ENCODE peak calls at places on chromosomes 13 and 19, in six cellular contexts. One of them, this sample, is unnamed.

GRCh38 chr13:21399741-21400140 is 59.4 kb downstream of the ZDHHC20 start:
- DNase-seq in psoas muscle: no peak
- DNase-seq in fibroblast of lung: no peak
- DNase-seq in heart left ventricle: no peak
- DNase-seq in right atrium auricular region: no peak
- DNase-seq in A673: peak; percentile 95
- DNase-seq in this sample: no peak

GRCh38 chr13:102707465-102707864 is 12.6 kb upstream of the METTL21C start:
- DNase-seq in psoas muscle: no peak
- DNase-seq in fibroblast of lung: peak; percentile 92
- DNase-seq in heart left ventricle: no peak
- DNase-seq in right atrium auricular region: no peak
- DNase-seq in A673: peak; percentile 70
- DNase-seq in this sample: no peak

GRCh38 chr19:51366050-51366998 is at the start of gene ETFB:
- DNase-seq in psoas muscle: peak; percentile 99
- DNase-seq in fibroblast of lung: peak; percentile 98
- DNase-seq in heart left ventricle: peak; percentile 99
- DNase-seq in right atrium auricular region: peak; percentile 99
- DNase-seq in A673: peak; percentile 98
- DNase-seq in this sample: peak; percentile 99

GRCh38 chr19:41225238-41226052 is 6.4 kb downstream of the AXL start:
- DNase-seq in psoas muscle: peak; percentile 80
- DNase-seq in fibroblast of lung: peak; percentile 99
- DNase-seq in heart left ventricle: peak; percentile 63
- DNase-seq in right atrium auricular region: peak; percentile 93
- DNase-seq in A673: peak; percentile 53
- DNase-seq in this sample: no peak

GRCh38 chr13:99704390-99704789 is 203.1 kb downstream of the TM9SF2 start:
- DNase-seq in psoas muscle: no peak
- DNase-seq in fibroblast of lung: no peak
- DNase-seq in heart left ventricle: no peak
- DNase-seq in right atrium auricular region: no peak
- DNase-seq in A673: no peak
- DNase-seq in this sample: no peak

GRCh38 chr19:48896191-48896720 is 2.3 kb downstream of the TULP2 start:
- DNase-seq in psoas muscle: peak; percentile 82
- DNase-seq in fibroblast of lung: peak; percentile 58
- DNase-seq in heart left ventricle: peak; percentile 71
- DNase-seq in right atrium auricular region: peak; percentile 68
- DNase-seq in A673: peak; percentile 53
- DNase-seq in this sample: peak; percentile 69

GRCh38 chr19:53394522-53394973 is 401 bp upstream of the ZNF765 start:
- DNase-seq in psoas muscle: peak; percentile 75
- DNase-seq in fibroblast of lung: no peak
- DNase-seq in heart left ventricle: peak; percentile 56
- DNase-seq in right atrium auricular region: peak; percentile 64
- DNase-seq in A673: no peak
- DNase-seq in this sample: peak; percentile 59

GRCh38 chr13:112101360-112101930 is 34.5 kb downstream of the SOX1 start:
- DNase-seq in psoas muscle: no peak
- DNase-seq in fibroblast of lung: no peak
- DNase-seq in heart left ventricle: no peak
- DNase-seq in right atrium auricular region: peak; percentile 42
- DNase-seq in A673: peak; percentile 70
- DNase-seq in this sample: no peak

GRCh38 chr13:26021516-26021915 is 30.3 kb downstream of the SHISA2 start:
- DNase-seq in psoas muscle: no peak
- DNase-seq in fibroblast of lung: no peak
- DNase-seq in heart left ventricle: no peak
- DNase-seq in right atrium auricular region: no peak
- DNase-seq in A673: no peak
- DNase-seq in this sample: no peak

GRCh38 chr13:54301085-54301484 is 1272.5 kb downstream of the OLFM4 start:
- DNase-seq in psoas muscle: no peak
- DNase-seq in fibroblast of lung: no peak
- DNase-seq in heart left ventricle: no peak
- DNase-seq in right atrium auricular region: no peak
- DNase-seq in A673: no peak
- DNase-seq in this sample: no peak

GRCh38 chr13:100733261-100733660 is 58.7 kb upstream of the TMTC4 start:
- DNase-seq in psoas muscle: no peak
- DNase-seq in fibroblast of lung: no peak
- DNase-seq in heart left ventricle: no peak
- DNase-seq in right atrium auricular region: no peak
- DNase-seq in A673: no peak
- DNase-seq in this sample: no peak

GRCh38 chr13:20547479-20547908 is 19.5 kb upstream of the IFT88 start:
- DNase-seq in psoas muscle: no peak
- DNase-seq in fibroblast of lung: no peak
- DNase-seq in heart left ventricle: no peak
- DNase-seq in right atrium auricular region: no peak
- DNase-seq in A673: no peak
- DNase-seq in this sample: no peak

GRCh38 chr13:20828540-20829364 is 55.0 kb upstream of the EEF1AKMT1 start:
- DNase-seq in psoas muscle: no peak
- DNase-seq in fibroblast of lung: peak; percentile 77
- DNase-seq in heart left ventricle: peak; percentile 30
- DNase-seq in right atrium auricular region: no peak
- DNase-seq in A673: peak; percentile 85
- DNase-seq in this sample: no peak

GRCh38 chr13:43074824-43075510 is 51.6 kb downstream of the DNAJC15 start:
- DNase-seq in psoas muscle: no peak
- DNase-seq in fibroblast of lung: no peak
- DNase-seq in heart left ventricle: no peak
- DNase-seq in right atrium auricular region: no peak
- DNase-seq in A673: no peak
- DNase-seq in this sample: no peak

GRCh38 chr19:6059396-6059947 is 50.8 kb downstream of the RFX2 start:
- DNase-seq in psoas muscle: no peak
- DNase-seq in fibroblast of lung: no peak
- DNase-seq in heart left ventricle: no peak
- DNase-seq in right atrium auricular region: peak; percentile 21
- DNase-seq in A673: no peak
- DNase-seq in this sample: no peak

GRCh38 chr13:49354719-49355118 is 89.1 kb downstream of the CAB39L start:
- DNase-seq in psoas muscle: no peak
- DNase-seq in fibroblast of lung: no peak
- DNase-seq in heart left ventricle: no peak
- DNase-seq in right atrium auricular region: no peak
- DNase-seq in A673: no peak
- DNase-seq in this sample: no peak

GRCh38 chr19:39397360-39398296 is 6.5 kb downstream of the MED29 start:
- DNase-seq in psoas muscle: peak; percentile 96
- DNase-seq in fibroblast of lung: peak; percentile 88
- DNase-seq in heart left ventricle: peak; percentile 89
- DNase-seq in right atrium auricular region: peak; percentile 92
- DNase-seq in A673: peak; percentile 91
- DNase-seq in this sample: peak; percentile 74

GRCh38 chr19:15562145-15562544 is 52.9 kb upstream of the CYP4F8 start:
- DNase-seq in psoas muscle: no peak
- DNase-seq in fibroblast of lung: no peak
- DNase-seq in heart left ventricle: no peak
- DNase-seq in right atrium auricular region: no peak
- DNase-seq in A673: no peak
- DNase-seq in this sample: no peak

GRCh38 chr19:33022472-33023116 is 42.1 kb downstream of the RHPN2 start:
- DNase-seq in psoas muscle: no peak
- DNase-seq in fibroblast of lung: no peak
- DNase-seq in heart left ventricle: no peak
- DNase-seq in right atrium auricular region: no peak
- DNase-seq in A673: no peak
- DNase-seq in this sample: no peak

GRCh38 chr19:7304200-7304599 is 10.0 kb upstream of the INSR start:
- DNase-seq in psoas muscle: no peak
- DNase-seq in fibroblast of lung: no peak
- DNase-seq in heart left ventricle: no peak
- DNase-seq in right atrium auricular region: no peak
- DNase-seq in A673: no peak
- DNase-seq in this sample: no peak

GRCh38 chr19:22882797-22883196 is 50.7 kb downstream of the ZNF723 start:
- DNase-seq in psoas muscle: no peak
- DNase-seq in fibroblast of lung: peak; percentile 12
- DNase-seq in heart left ventricle: no peak
- DNase-seq in right atrium auricular region: no peak
- DNase-seq in A673: peak; percentile 40
- DNase-seq in this sample: no peak

GRCh38 chr13:52599853-52600603 is 42.2 kb upstream of the HNRNPA1L2 start:
- DNase-seq in psoas muscle: peak; percentile 64
- DNase-seq in fibroblast of lung: peak; percentile 26
- DNase-seq in heart left ventricle: peak; percentile 32
- DNase-seq in right atrium auricular region: no peak
- DNase-seq in A673: peak; percentile 14
- DNase-seq in this sample: no peak

GRCh38 chr19:16384688-16385087 is 60.1 kb downstream of the KLF2 start:
- DNase-seq in psoas muscle: peak; percentile 75
- DNase-seq in fibroblast of lung: no peak
- DNase-seq in heart left ventricle: no peak
- DNase-seq in right atrium auricular region: no peak
- DNase-seq in A673: no peak
- DNase-seq in this sample: no peak

GRCh38 chr13:46173656-46174055 is 8.3 kb downstream of the LCP1 start:
- DNase-seq in psoas muscle: no peak
- DNase-seq in fibroblast of lung: no peak
- DNase-seq in heart left ventricle: no peak
- DNase-seq in right atrium auricular region: no peak
- DNase-seq in A673: no peak
- DNase-seq in this sample: no peak

GRCh38 chr13:94154362-94154761 is 325.1 kb downstream of the DCT start:
- DNase-seq in psoas muscle: peak; percentile 47
- DNase-seq in fibroblast of lung: peak; percentile 70
- DNase-seq in heart left ventricle: no peak
- DNase-seq in right atrium auricular region: no peak
- DNase-seq in A673: peak; percentile 34
- DNase-seq in this sample: no peak

GRCh38 chr13:37595162-37595561 is 3.4 kb downstream of the POSTN start:
- DNase-seq in psoas muscle: no peak
- DNase-seq in fibroblast of lung: peak; percentile 34
- DNase-seq in heart left ventricle: no peak
- DNase-seq in right atrium auricular region: no peak
- DNase-seq in A673: no peak
- DNase-seq in this sample: no peak

GRCh38 chr13:37599509-37599908 is 941 bp upstream of the POSTN start:
- DNase-seq in psoas muscle: no peak
- DNase-seq in fibroblast of lung: no peak
- DNase-seq in heart left ventricle: no peak
- DNase-seq in right atrium auricular region: no peak
- DNase-seq in A673: no peak
- DNase-seq in this sample: no peak

GRCh38 chr13:37602743-37603381 is 4.3 kb upstream of the POSTN start:
- DNase-seq in psoas muscle: no peak
- DNase-seq in fibroblast of lung: peak; percentile 64
- DNase-seq in heart left ventricle: no peak
- DNase-seq in right atrium auricular region: no peak
- DNase-seq in A673: peak; percentile 53
- DNase-seq in this sample: no peak

GRCh38 chr13:37597477-37597876 is 1.1 kb downstream of the POSTN start:
- DNase-seq in psoas muscle: no peak
- DNase-seq in fibroblast of lung: no peak
- DNase-seq in heart left ventricle: no peak
- DNase-seq in right atrium auricular region: no peak
- DNase-seq in A673: no peak
- DNase-seq in this sample: no peak

DNA sequence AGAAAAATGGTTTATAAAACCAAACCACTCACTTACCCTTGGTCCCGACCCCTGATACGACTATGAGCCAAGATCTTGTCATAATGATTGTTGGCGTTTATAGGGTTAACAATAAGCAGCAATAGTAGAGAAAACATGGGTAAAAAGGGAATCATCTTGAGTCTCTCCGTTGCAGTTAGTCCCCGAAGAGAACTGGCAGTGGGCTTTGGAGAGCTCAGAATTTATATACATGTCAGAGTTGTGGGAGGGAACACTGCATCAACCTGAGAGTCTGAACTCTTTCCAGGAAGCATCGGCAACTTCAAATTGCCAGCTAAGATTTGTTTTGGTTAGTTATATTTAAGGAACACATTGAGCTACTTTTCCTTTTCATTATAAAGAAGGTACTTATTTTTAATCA is at the start of gene POSTN:
- DNase-seq in psoas muscle: no peak
- DNase-seq in fibroblast of lung: no peak
- DNase-seq in heart left ventricle: peak; percentile 6
- DNase-seq in right atrium auricular region: no peak
- DNase-seq in A673: no peak
- DNase-seq in this sample: no peak
- H3K27ac ChIP-seq in psoas muscle: no peak within 1 kb of the TSS
- H3K27ac ChIP-seq in fibroblast of lung: no peak within 1 kb of the TSS
- H3K27ac ChIP-seq in heart left ventricle: no peak within 1 kb of the TSS
- H3K27ac ChIP-seq in right atrium auricular region: no peak within 1 kb of the TSS
- H3K27ac ChIP-seq in A673: no peak within 1 kb of the TSS
- H3K27ac ChIP-seq in this sample: no peak within 1 kb of the TSS

DNA sequence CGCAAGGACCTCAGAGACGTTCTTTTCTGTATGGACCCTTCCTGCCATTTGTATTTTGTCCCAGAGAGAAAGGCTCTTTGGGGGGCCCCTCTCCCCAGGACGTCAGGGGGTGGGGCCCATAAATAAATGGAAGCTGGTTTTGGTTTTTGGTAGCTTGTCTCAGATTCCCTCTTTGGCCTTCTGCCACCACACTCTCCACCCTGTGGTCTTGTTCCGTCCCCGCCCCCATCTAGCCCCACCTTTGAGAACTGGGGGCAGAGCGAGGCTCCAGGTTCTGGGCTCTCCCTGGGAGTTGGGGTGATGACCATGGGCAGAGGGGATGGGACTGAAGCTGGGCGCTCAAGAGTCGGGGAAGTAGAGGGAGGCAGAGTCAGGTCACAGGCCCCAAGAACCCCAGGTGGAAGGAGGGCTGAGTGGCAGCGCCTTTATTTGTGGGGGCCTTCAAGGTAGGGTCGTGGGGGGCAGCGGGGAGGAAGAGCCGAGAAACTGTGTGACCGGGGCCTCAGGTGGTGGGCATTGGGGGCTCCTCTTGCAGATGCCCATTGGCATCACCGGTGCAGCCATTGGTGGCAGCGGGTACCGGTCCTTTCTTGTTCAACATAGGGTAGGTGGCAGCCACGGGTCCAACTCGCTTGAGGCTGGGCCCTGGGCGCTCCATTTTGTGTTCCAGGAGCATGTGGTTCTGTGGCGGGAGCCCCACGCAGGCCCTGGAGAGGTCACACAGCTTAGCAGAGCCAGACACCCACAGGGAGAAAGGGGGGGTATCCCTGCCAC is 3.3 kb downstream of the ISYNA1 start:
- DNase-seq in psoas muscle: no peak
- DNase-seq in fibroblast of lung: no peak
- DNase-seq in heart left ventricle: no peak
- DNase-seq in right atrium auricular region: no peak
- DNase-seq in A673: peak; percentile 78
- DNase-seq in this sample: no peak
- H3K4me3 ChIP-seq in psoas muscle: no peak overlapping the region
- H3K4me3 ChIP-seq in fibroblast of lung: peak overlapping the region; percentile 28
- H3K4me3 ChIP-seq in heart left ventricle: peak overlapping the region; percentile 50
- H3K4me3 ChIP-seq in right atrium auricular region: peak overlapping the region; percentile 59
- H3K4me3 ChIP-seq in A673: peak overlapping the region; percentile 34
- H3K4me3 ChIP-seq in this sample: no peak overlapping the region

GRCh38 chr19:35643255-35644205 is 2.0 kb downstream of the ETV2 start:
- DNase-seq in psoas muscle: peak; percentile 85
- DNase-seq in fibroblast of lung: peak; percentile 76
- DNase-seq in heart left ventricle: peak; percentile 74
- DNase-seq in right atrium auricular region: peak; percentile 76
- DNase-seq in A673: peak; percentile 93
- DNase-seq in this sample: peak; percentile 63
- TF ChIP-seq CTCF in psoas muscle: no peak
- TF ChIP-seq CTCF in fibroblast of lung: no peak
- TF ChIP-seq CTCF in heart left ventricle: no peak
- TF ChIP-seq CTCF in right atrium auricular region: no peak
- TF ChIP-seq CTCF in A673: no peak
- TF ChIP-seq CTCF in this sample: no peak

GRCh38 chr13:96294930-96295657 is 205.2 kb downstream of the HS6ST3 start:
- DNase-seq in psoas muscle: no peak
- DNase-seq in fibroblast of lung: no peak
- DNase-seq in heart left ventricle: no peak
- DNase-seq in right atrium auricular region: no peak
- DNase-seq in A673: no peak
- DNase-seq in this sample: no peak
- H3K27ac ChIP-seq in psoas muscle: no peak overlapping the region
- H3K27ac ChIP-seq in fibroblast of lung: no peak overlapping the region
- H3K27ac ChIP-seq in heart left ventricle: no peak overlapping the region
- H3K27ac ChIP-seq in right atrium auricular region: no peak overlapping the region
- H3K27ac ChIP-seq in A673: no peak overlapping the region
- H3K27ac ChIP-seq in this sample: no peak overlapping the region

This sample was measured in dorsolateral prefrontal cortex.